ENCODE peak calls at places on chromosomes 1 and 21, in five cellular contexts. Z, J, W, L and U are unnamed samples.

GRCh38 chr1:175599212-175599681 is 144.1 kb downstream of the TNR start:
- DNase-seq in J (peak), Z (no peak), W (peak), L (peak), U (peak)

GRCh38 chr1:43834280-43835140 is 99.1 kb upstream of the ARTN start:
- DNase-seq in J (no peak), Z (no peak), L (no peak), W (peak), U (no peak)

GRCh38 chr1:45879885-45880598 is 76.6 kb downstream of the MAST2 start:
- DNase-seq in Z (no peak), W (no peak), J (no peak), L (no peak), U (no peak)

GRCh38 chr21:26124896-26125295 is 45.7 kb downstream of the APP start:
- DNase-seq in J (no peak), W (no peak), L (no peak), Z (no peak), U (no peak)

GRCh38 chr1:53576381-53576801 is 117.2 kb downstream of the DMRTB1 start:
- DNase-seq in Z (peak), W (no peak), L (no peak), J (no peak), U (no peak)

GRCh38 chr1:8970870-8971337 is 25.2 kb downstream of the CA6 start:
- DNase-seq in Z (no peak), L (no peak), W (no peak), J (no peak), U (no peak)

GRCh38 chr1:208564466-208564865 is 320.3 kb upstream of the PLXNA2 start:
- DNase-seq in L (peak), J (no peak), W (no peak), Z (no peak), U (no peak)

GRCh38 chr1:19042675-19043578 is 86.5 kb upstream of the IFFO2 start:
- DNase-seq in Z (no peak), L (peak), W (no peak), J (peak), U (no peak)

DNA sequence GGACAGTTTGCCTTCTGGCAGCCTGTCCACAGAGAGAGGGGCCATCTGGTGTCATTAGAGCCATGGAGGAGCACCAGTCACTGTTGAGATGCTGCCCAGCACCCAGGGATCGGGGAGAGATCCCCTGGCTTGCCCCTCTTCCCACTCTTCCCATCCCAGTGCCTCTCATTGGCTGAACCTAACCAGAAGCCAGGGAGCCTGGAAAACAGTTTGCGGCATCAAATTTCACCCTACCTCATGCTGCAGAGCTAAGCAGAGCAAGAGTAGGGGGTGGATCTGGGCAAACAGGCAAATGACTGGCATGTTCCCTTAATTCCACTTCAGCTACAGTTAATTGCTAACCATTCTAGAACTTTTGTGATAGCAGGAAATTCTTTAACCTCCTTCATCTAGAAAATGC is 19.1 kb downstream of the TRAF5 start:
- DNase-seq in L (peak), J (peak), W (no peak), Z (peak), U (peak)
- H2AK5ac ChIP-seq in L (no peak), J (no peak), W (no peak), Z (no peak), U (no peak)

DNA sequence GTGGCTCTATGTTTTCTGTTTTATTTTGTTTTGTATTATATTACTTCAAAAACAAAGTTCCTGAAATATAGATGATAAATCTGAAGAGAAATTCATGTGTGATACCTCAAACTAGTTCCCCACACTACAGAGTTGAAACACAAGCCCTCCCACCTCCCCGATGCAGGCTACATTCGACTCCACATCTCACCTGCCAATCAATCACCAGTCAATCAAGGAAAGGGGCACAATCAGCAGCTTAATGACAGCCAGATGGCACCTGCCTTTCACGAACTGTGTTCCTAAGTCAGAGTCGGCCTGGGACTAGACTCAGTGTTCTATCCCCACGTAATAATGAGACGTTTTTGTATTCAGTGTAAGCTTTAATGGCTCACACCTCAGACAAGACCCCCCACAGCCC is 313.4 kb downstream of the SPATA17 start:
- DNase-seq in W (no peak), L (no peak), Z (no peak), J (no peak), U (no peak)
- H4K8ac ChIP-seq in W (no peak), L (no peak), Z (no peak), J (no peak), U (no peak)

DNA sequence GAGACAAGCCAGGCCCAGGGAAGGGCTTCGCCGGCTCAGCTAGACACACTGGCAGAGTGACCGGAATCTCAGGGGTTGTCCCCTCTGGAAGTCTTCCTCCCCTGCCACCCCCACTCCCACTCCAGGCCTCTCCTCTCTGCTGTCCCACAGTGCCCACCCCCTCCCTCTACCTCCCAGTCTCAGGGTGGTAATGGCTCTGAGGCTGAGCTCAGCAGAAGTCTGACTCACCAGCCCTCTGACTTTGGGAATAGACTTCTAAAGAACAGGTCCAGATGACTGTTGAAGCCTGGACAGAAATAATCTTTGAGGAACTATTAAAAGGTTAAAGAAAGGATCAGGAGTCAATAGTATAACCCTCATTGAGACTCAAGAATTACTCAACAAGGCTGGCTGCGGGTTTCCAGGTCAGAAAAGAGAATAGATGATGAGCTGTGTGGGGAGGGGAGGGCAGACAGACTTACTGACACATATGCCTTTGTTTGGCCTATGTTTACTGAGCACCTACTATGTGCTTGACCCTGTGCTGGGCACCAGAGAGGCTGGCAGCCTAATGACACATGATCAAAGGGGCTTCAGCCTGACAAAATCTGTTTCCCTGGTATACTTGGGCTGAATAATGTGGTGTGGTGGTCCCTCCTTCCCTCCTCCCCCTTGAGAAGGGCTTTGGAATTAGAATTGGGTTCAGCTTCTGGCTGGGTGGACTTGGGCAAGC is 8.2 kb downstream of the HCRTR1 start:
- DNase-seq in L (no peak), Z (peak), W (peak), J (no peak), U (no peak)
- H2AK5ac ChIP-seq in L (no peak), Z (no peak), W (no peak), J (no peak), U (no peak)

DNA sequence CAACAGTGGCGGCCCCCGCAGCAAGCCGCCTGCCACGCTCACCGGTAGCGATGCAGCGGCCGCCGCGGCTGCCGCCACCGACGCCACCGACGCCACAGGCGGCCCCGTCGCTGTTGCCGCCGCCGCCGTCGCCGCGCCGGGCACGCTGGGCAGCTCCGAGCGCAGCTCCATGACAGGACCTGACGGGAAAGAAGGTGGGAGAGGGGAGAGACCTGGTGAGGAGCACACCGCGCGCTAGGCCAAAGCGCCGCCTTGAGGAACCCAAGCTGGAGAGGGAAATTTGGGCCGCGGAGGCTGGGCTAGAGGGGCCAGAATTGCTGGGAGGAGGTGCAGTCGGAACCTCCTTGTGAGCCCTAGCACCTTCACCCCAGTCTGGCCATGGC is 1.9 kb downstream of the DMRTA2 start:
- DNase-seq in Z (no peak), W (no peak), L (peak), J (peak), U (no peak)
- H4K8ac ChIP-seq in Z (no peak), W (peak), L (no peak), J (no peak), U (peak)

GRCh38 chr21:45366931-45367401 is 38.0 kb upstream of the COL18A1 start:
- DNase-seq in J (no peak), L (peak), Z (peak), W (peak), U (no peak)
- H2AK5ac ChIP-seq in J (no peak), L (no peak), Z (peak), W (peak), U (peak)

GRCh38 chr21:45852886-45853400 is 128.6 kb upstream of the COL6A1 start:
- DNase-seq in L (no peak), Z (no peak), W (no peak), J (peak), U (no peak)
- H4K8ac ChIP-seq in L (no peak), Z (no peak), W (no peak), J (no peak), U (no peak)

DNA sequence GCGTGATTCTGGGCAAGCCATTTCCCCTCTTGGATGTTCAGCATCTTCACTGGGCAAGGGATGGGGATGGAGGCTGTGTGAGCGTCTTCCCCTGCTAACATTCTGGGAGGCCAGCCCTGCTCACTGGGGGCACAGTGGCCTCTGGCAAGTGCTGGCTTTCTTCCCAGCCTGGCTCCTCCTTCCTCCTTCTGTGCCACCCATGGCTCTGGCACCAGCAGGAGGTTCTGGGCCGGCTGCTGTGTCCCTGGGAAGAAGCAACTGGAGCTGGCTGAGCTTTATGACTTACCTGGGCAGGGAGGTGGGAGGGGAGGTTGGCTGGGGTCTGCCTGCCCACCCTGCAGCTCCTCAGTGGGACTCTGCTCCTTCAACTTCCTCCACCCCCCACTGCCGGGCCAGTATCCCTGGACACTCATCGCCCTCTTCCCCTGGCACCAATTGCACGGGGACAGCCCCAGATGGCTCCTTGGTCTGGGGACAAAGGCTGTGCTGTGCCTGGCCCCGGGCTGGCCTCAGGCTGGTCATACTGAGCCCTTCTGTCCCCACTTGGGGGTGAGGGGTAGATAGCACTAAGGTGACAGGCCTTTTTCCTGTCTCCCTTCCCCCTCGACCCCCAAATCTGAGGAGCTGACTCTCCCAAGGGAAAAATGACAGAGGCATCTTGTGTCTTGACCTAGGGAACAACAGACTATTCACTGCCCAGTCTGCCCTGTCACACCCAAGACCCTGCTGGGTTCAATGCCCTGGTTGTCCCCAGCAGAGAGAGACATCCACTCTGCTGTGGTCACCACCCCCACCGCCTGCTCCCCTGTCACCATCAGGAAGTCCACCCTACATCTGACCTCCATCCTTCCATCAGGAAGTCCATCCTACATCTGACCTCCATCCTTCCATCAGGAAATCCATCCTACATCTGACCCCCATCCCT is 14.4 kb downstream of the CDK18 start:
- DNase-seq in Z (no peak), J (no peak), W (no peak), L (no peak), U (no peak)
- H2AK5ac ChIP-seq in Z (no peak), J (no peak), W (no peak), L (no peak), U (peak)

DNA sequence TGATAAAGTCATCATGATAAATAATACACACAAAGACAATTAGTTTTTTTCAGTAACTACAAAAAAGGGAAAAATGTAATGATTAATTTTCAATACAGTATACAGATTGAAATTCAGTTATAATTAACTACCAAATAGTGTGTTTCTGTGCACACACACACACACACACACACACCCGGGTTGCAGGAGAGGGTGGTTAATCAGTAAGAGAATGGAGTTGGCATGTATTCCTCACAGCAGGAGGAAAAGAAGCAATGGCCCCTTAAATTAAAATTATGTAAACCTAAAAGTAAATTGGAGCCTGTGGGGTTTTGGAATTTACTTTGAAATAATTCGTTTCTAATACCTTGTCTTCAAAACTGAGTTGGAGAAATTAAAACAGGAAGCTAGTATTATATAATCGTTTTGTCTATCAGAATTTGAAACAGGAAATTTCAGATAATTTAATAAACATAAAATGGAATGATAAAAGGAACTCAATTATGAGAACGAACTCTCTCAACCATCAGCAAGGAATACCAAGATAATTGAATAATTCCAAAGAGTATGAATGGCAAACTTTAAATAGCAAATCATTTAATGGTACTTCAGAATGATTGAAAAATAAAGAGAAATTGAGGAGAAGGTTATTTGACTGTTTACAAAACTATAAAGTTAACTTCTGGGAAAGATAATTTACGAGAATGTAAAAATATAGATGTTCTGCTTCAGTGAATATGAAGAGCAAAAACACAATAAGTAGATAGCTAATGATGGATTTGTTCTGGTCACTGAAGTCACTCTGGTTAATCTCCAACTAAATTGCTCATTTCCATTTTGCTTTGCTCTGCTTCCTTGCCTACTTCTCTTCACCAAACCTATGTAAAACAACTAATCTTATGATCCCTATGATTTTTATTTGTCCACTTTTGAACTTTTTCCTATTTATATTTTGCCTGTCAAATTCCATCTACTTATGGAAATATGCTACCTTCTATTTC is 547.9 kb upstream of the ZP4 start:
- DNase-seq in J (no peak), L (no peak), W (no peak), Z (no peak), U (no peak)
- H4K8ac ChIP-seq in J (no peak), L (no peak), W (no peak), Z (no peak), U (no peak)

GRCh38 chr1:214447557-214447871 is 103.9 kb downstream of the PTPN14 start:
- DNase-seq in J (no peak), L (no peak), Z (no peak), W (peak), U (no peak)
- H2AK5ac ChIP-seq in J (no peak), L (no peak), Z (peak), W (peak), U (no peak)